ENCODE peak calls at places on chromosomes 2 and 18, in eight cellular contexts. O, U, S, E, K, T, B and P are unnamed samples.

GRCh38 chr2:112481528-112482228 is at the start of gene TTL:
- DNase-seq in O (peak), U (no peak), S (peak), E (peak), K (peak), T (peak), B (peak), P (peak)

GRCh38 chr18:80065705-80066104 is 31.5 kb downstream of the RBFA start:
- DNase-seq in O (no peak), U (no peak), S (no peak), E (no peak), K (no peak), T (no peak), B (no peak), P (no peak)

GRCh38 chr2:187434342-187434785 is 13.7 kb downstream of the CALCRL start:
- DNase-seq in O (no peak), U (no peak), S (no peak), E (peak), K (no peak), T (no peak), B (peak), P (peak)

GRCh38 chr2:68741805-68742306 is 7.2 kb downstream of the ARHGAP25 start:
- DNase-seq in O (no peak), U (no peak), S (no peak), E (no peak), K (no peak), T (no peak), B (no peak), P (no peak)

GRCh38 chr2:29114841-29115609 is at the start of gene CLIP4:
- DNase-seq in O (peak), U (no peak), S (no peak), E (peak), K (peak), T (no peak), B (peak), P (peak)

GRCh38 chr2:231198291-231199173 is at the start of gene ARMC9:
- DNase-seq in O (peak), U (no peak), S (peak), E (peak), K (peak), T (peak), B (peak), P (peak)

GRCh38 chr18:41922171-41922570 is 32.9 kb upstream of the PIK3C3 start:
- DNase-seq in O (no peak), U (no peak), S (no peak), E (no peak), K (no peak), T (no peak), B (no peak), P (no peak)

GRCh38 chr18:27113358-27113757 is 71.8 kb downstream of the CHST9 start:
- DNase-seq in O (no peak), U (no peak), S (no peak), E (no peak), K (no peak), T (no peak), B (no peak), P (no peak)

GRCh38 chr18:12397793-12398192 is 9.9 kb upstream of the PRELID3A start:
- DNase-seq in O (no peak), U (no peak), S (no peak), E (no peak), K (no peak), T (no peak), B (no peak), P (no peak)

GRCh38 chr2:10493636-10494281 is 45.6 kb upstream of the ODC1 start:
- DNase-seq in O (no peak), U (peak), S (peak), E (peak), K (peak), T (no peak), B (no peak), P (no peak)

GRCh38 chr18:50721006-50721405 is 98.8 kb downstream of the MRO start:
- DNase-seq in O (no peak), U (no peak), S (no peak), E (no peak), K (no peak), T (no peak), B (no peak), P (no peak)

GRCh38 chr2:121171625-121172119 is 113.3 kb downstream of the TFCP2L1 start:
- DNase-seq in O (no peak), U (no peak), S (no peak), E (peak), K (no peak), T (no peak), B (no peak), P (no peak)

GRCh38 chr2:95382686-95383634 is 19.5 kb upstream of the FAHD2A start:
- DNase-seq in O (no peak), U (no peak), S (no peak), E (no peak), K (no peak), T (no peak), B (no peak), P (no peak)

GRCh38 chr2:239240480-239240881 is 160.3 kb downstream of the HDAC4 start:
- DNase-seq in O (peak), U (no peak), S (no peak), E (no peak), K (peak), T (no peak), B (no peak), P (no peak)

GRCh38 chr18:31102020-31102684 is at the start of gene DSC2:
- DNase-seq in O (peak), U (no peak), S (no peak), E (no peak), K (peak), T (peak), B (no peak), P (no peak)

GRCh38 chr2:227407601-227408089 is 19.9 kb upstream of the SCYGR1 start:
- DNase-seq in O (peak), U (no peak), S (no peak), E (no peak), K (no peak), T (no peak), B (no peak), P (peak)

GRCh38 chr18:47968006-47968676 is 37.7 kb upstream of the SMAD2 start:
- DNase-seq in O (no peak), U (no peak), S (no peak), E (peak), K (peak), T (peak), B (no peak), P (no peak)

GRCh38 chr2:170235860-170236638 is 58.1 kb downstream of the MYO3B start:
- DNase-seq in O (peak), U (no peak), S (peak), E (peak), K (no peak), T (peak), B (peak), P (peak)

GRCh38 chr2:16612490-16612889 is 53.1 kb downstream of the CYRIA start:
- DNase-seq in O (no peak), U (no peak), S (no peak), E (no peak), K (no peak), T (no peak), B (no peak), P (no peak)

GRCh38 chr2:27705851-27706622 is 42.3 kb downstream of the SLC4A1AP start:
- DNase-seq in O (peak), U (peak), S (no peak), E (peak), K (peak), T (no peak), B (peak), P (no peak)

GRCh38 chr2:24834733-24835395 is 41.6 kb downstream of the CENPO start:
- DNase-seq in O (no peak), U (no peak), S (no peak), E (no peak), K (no peak), T (no peak), B (no peak), P (no peak)

GRCh38 chr2:149473538-149473937 is 114.0 kb downstream of the MMADHC start:
- DNase-seq in O (no peak), U (no peak), S (no peak), E (no peak), K (no peak), T (no peak), B (no peak), P (peak)

GRCh38 chr2:146918280-146918679 is 926.5 kb upstream of the ACVR2A start:
- DNase-seq in O (no peak), U (no peak), S (no peak), E (no peak), K (no peak), T (no peak), B (no peak), P (no peak)

GRCh38 chr2:7071916-7072556 is 154.8 kb downstream of the RNF144A start:
- DNase-seq in O (no peak), U (no peak), S (peak), E (no peak), K (no peak), T (no peak), B (no peak), P (no peak)

GRCh38 chr2:209472386-209472832 is 48.6 kb downstream of the MAP2 start:
- DNase-seq in O (no peak), U (no peak), S (no peak), E (peak), K (no peak), T (no peak), B (peak), P (peak)
- H3K27ac ChIP-seq in O (no peak), U (no peak), S (no peak), E (no peak), K (peak), T (no peak), B (peak), P (peak)

GRCh38 chr2:133530645-133531044 is 37.6 kb downstream of the NCKAP5 start:
- DNase-seq in O (no peak), U (no peak), S (no peak), E (no peak), K (no peak), T (no peak), B (no peak), P (no peak)

GRCh38 chr2:133531382-133531781 is 36.9 kb downstream of the NCKAP5 start:
- DNase-seq in O (no peak), U (no peak), S (no peak), E (no peak), K (no peak), T (no peak), B (no peak), P (no peak)

DNA sequence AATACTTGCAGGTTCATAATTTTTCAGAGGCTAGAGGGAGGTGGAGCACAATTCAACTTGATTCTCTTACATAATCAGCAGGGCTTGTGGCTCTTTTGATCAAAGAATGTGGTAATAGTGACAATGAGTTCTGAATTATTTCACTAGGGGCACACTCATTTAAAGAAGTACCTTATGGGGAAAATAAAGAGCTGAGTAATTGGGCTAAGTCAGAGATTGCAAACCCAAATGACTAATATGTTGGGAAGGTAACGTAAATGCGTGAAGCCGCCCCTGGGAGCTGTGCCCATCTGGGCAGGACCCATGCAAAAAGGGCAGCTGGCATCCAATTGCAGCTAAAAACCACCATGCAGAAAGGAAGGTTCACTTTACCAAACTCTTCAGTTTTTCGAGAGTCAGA is 35.3 kb downstream of the NCKAP5 start:
- DNase-seq in O (no peak), U (no peak), S (no peak), E (peak), K (no peak), T (no peak), B (no peak), P (peak)
- TF ChIP-seq CTCF in O (no peak), U (peak), S (no peak), E (no peak), K (no peak), T (no peak), B (no peak), P (peak)

GRCh38 chr2:177660742-177661141 is 268.2 kb downstream of the AGPS start:
- DNase-seq in O (no peak), U (no peak), S (no peak), E (no peak), K (no peak), T (no peak), B (no peak), P (no peak)

DNA sequence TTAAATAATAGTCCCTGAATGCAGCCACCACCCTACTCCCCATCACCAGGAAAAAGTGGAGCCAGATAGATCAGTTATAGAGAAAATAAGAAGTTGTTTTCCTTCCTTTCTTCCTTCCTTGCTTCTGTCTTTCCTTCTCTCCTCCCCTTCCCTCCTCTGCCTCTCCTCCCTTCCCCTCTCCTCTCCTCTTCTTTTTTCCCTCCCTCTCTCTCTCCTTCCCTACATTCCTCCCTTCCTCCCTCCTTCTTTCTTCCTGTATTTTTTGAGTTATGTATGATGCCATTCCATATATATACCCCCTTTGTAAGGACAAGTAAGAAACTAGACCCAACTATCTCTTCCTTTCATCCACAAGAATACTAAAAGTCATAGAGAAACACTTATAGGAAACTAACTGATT is 265.7 kb downstream of the AGPS start:
- DNase-seq in O (no peak), U (no peak), S (no peak), E (no peak), K (no peak), T (no peak), B (no peak), P (no peak)
- H3K27ac ChIP-seq in O (no peak), U (no peak), S (no peak), E (no peak), K (no peak), T (no peak), B (no peak), P (no peak)

DNA sequence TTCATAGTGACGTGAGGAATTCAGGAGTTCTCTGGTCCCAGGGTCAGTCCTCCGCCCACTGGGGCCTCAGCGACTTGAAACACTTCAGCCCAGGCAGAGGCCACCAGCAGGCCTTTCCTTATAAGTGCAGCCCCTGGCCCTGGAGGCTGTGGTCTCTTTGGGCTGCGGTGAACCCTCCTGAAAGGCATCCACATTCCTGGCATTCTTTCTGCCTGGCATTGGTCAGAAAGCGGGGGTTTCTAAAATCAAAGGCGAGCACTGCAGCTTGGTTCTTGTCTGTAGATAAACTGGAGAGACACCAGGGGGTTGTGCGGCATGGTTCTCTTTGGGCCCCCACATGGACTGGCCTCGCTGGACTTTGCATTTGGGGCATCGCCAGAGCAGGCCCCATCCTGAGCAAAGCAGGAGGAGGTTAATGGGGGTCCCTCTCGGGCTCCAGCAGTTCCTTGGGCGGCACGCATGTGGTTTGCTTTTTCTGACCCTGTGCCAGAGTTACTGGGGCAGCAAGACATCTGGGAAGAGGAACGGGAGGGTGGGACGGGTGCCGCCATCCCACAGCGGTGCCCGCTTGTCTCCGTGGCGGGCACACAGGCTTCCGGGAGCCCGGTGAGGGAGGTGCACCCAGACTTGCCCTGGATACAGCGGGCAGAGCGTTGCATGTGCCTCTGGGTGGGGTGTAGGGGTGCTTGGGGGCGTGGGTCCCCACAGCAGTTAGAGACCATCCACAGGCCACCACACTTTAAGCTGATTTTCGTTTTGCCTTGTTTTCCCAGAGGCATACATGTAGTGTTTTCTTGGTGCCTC is 44.9 kb downstream of the SH3BP4 start:
- DNase-seq in O (no peak), U (peak), S (no peak), E (peak), K (peak), T (peak), B (peak), P (peak)
- TF ChIP-seq CTCF in O (no peak), U (peak), S (no peak), E (peak), K (no peak), T (peak), B (peak), P (no peak)

DNA sequence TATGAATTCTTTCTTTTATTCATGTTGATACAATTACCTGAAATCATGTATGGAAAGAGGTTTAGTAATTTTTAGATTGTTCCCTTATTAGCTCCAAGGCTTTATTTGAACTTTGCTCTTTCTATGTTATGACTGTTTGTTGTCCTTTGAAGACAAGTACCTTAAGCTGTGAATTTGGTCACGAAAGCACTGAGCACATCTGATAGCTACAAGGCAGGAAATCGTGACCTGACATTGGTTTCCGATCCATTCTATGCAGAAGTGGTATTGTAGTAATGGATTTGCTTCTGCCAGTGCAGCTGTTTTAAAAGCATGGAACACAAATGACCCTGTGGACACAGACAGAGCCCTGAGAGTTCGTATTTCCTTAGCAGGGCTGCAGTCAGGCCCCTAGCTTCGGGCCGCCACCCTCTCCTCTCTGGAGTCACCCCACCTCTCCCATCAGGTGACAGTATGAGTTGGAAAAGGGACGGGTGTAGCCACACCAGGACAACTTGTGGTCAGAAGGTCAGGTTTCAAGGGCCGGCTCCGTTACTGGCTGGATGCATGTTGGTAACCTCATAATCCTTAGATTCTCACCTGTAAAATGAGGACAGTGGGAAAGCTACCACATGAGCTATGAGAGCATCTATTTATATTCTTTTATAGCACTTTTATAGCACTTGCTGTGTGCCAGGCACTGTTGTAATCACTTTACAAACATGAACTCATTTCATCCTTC is 70.1 kb downstream of the SPATS2L start:
- DNase-seq in O (peak), U (no peak), S (no peak), E (no peak), K (peak), T (no peak), B (peak), P (no peak)
- H3K27ac ChIP-seq in O (peak), U (no peak), S (no peak), E (peak), K (peak), T (no peak), B (peak), P (no peak)

GRCh38 chr2:108195133-108195439 is 44.7 kb upstream of the SULT1C3 start:
- DNase-seq in O (no peak), U (no peak), S (no peak), E (no peak), K (no peak), T (no peak), B (no peak), P (no peak)

GRCh38 chr2:108199726-108200125 is 40.0 kb upstream of the SULT1C3 start:
- DNase-seq in O (no peak), U (no peak), S (no peak), E (no peak), K (no peak), T (no peak), B (no peak), P (no peak)

GRCh38 chr2:108189316-108189715 is 50.5 kb upstream of the SULT1C3 start:
- DNase-seq in O (no peak), U (no peak), S (no peak), E (no peak), K (no peak), T (no peak), B (no peak), P (no peak)

GRCh38 chr2:108193251-108193650 is 46.5 kb upstream of the SULT1C3 start:
- DNase-seq in O (no peak), U (no peak), S (no peak), E (no peak), K (no peak), T (no peak), B (no peak), P (no peak)

GRCh38 chr2:108194409-108195132 is 45.2 kb upstream of the SULT1C3 start:
- DNase-seq in O (no peak), U (no peak), S (no peak), E (peak), K (no peak), T (no peak), B (no peak), P (peak)
- TF ChIP-seq CTCF in O (peak), U (peak), S (peak), E (peak), K (peak), T (peak), B (peak), P (peak)